ENCODE peak calls at places on chromosomes 5 and 9, in six cellular contexts. One of them, this sample, is unnamed.

GRCh38 chr9:97462159-97462558 is 39.3 kb upstream of the TMOD1 start:
- DNase-seq in A673: no peak
- DNase-seq in fibroblast of pulmonary artery: no peak
- DNase-seq in A549: no peak
- DNase-seq in coronary artery: no peak
- DNase-seq in GM12864: no peak
- DNase-seq in this sample: no peak

GRCh38 chr9:126506361-126507317 is 107.1 kb upstream of the LMX1B start:
- DNase-seq in coronary artery: no peak
- DNase-seq in fibroblast of pulmonary artery: no peak
- DNase-seq in A673: no peak
- DNase-seq in A549: no peak
- DNase-seq in GM12864: no peak
- DNase-seq in this sample: no peak

GRCh38 chr9:126793686-126794417 is 11.0 kb upstream of the ZBTB43 start:
- DNase-seq in fibroblast of pulmonary artery: no peak
- DNase-seq in A673: no peak
- DNase-seq in A549: no peak
- DNase-seq in coronary artery: no peak
- DNase-seq in GM12864: no peak
- DNase-seq in this sample: no peak

GRCh38 chr5:147382776-147383175 is 127.1 kb downstream of the DPYSL3 start:
- DNase-seq in A549: no peak
- DNase-seq in coronary artery: no peak
- DNase-seq in GM12864: no peak
- DNase-seq in A673: no peak
- DNase-seq in fibroblast of pulmonary artery: peak; percentile 27
- DNase-seq in this sample: no peak

GRCh38 chr5:54656261-54656728 is 138.7 kb downstream of the SNX18 start:
- DNase-seq in fibroblast of pulmonary artery: peak; percentile 50
- DNase-seq in GM12864: no peak
- DNase-seq in coronary artery: no peak
- DNase-seq in A673: no peak
- DNase-seq in A549: no peak
- DNase-seq in this sample: no peak

GRCh38 chr9:20684865-20685696 is 1.0 kb downstream of the FOCAD start:
- DNase-seq in coronary artery: no peak
- DNase-seq in A549: peak; percentile 7
- DNase-seq in fibroblast of pulmonary artery: peak; percentile 87
- DNase-seq in GM12864: no peak
- DNase-seq in A673: peak; percentile 49
- DNase-seq in this sample: no peak

GRCh38 chr5:78361226-78361993 is 993 bp downstream of the SCAMP1 start:
- DNase-seq in A673: peak; percentile 46
- DNase-seq in A549: peak; percentile 55
- DNase-seq in coronary artery: no peak
- DNase-seq in GM12864: no peak
- DNase-seq in fibroblast of pulmonary artery: peak; percentile 79
- DNase-seq in this sample: no peak

GRCh38 chr9:110588296-110588695 is 8.8 kb upstream of the SVEP1 start:
- DNase-seq in A673: no peak
- DNase-seq in fibroblast of pulmonary artery: no peak
- DNase-seq in A549: no peak
- DNase-seq in GM12864: no peak
- DNase-seq in coronary artery: no peak
- DNase-seq in this sample: no peak

GRCh38 chr9:69180670-69181069 is 6.6 kb downstream of the TJP2 start:
- DNase-seq in GM12864: no peak
- DNase-seq in A549: peak; percentile 64
- DNase-seq in coronary artery: peak; percentile 77
- DNase-seq in A673: peak; percentile 72
- DNase-seq in fibroblast of pulmonary artery: peak; percentile 95
- DNase-seq in this sample: no peak

GRCh38 chr5:169762338-169763095 is 125.4 kb downstream of the DOCK2 start:
- DNase-seq in A673: peak; percentile 44
- DNase-seq in fibroblast of pulmonary artery: peak; percentile 32
- DNase-seq in GM12864: no peak
- DNase-seq in A549: no peak
- DNase-seq in coronary artery: no peak
- DNase-seq in this sample: no peak